ENCODE peak calls at places on chromosomes 12 and 14, in six cellular contexts. J, I, G, A, N and X are unnamed samples. For H3K4me1 and H3K9me3, the result is how much of the 10 kb centered on the place peaks cover.

GRCh38 chr12:108729612-108730336 is 1.5 kb downstream of the CORO1C start:
- DNase-seq in I (no peak), N (no peak), J (peak), A (peak), G (no peak), X (peak)

GRCh38 chr14:102928412-102929348 is 6.2 kb downstream of the AMN start:
- DNase-seq in A (peak), N (peak), I (peak), G (peak), J (peak), X (no peak)

GRCh38 chr12:88493651-88494050 is 86.6 kb downstream of the KITLG start:
- DNase-seq in N (no peak), J (no peak), A (no peak), G (no peak), I (no peak), X (no peak)

GRCh38 chr14:99273724-99274345 is 1.8 kb upstream of the BCL11B start:
- DNase-seq in I (no peak), N (no peak), G (no peak), J (no peak), A (no peak), X (no peak)

GRCh38 chr12:45244561-45245348 is 28.9 kb downstream of the ANO6 start:
- DNase-seq in J (no peak), N (no peak), A (no peak), G (no peak), I (no peak), X (no peak)

GRCh38 chr12:94545937-94546771 is 86.5 kb upstream of the CEP83 start:
- DNase-seq in I (no peak), J (peak), G (peak), A (peak), N (peak), X (peak)

GRCh38 chr12:15013634-15014169 is 40.9 kb downstream of the PDE6H start:
- DNase-seq in J (no peak), N (no peak), I (no peak), G (no peak), A (no peak), X (no peak)

GRCh38 chr14:95273041-95273978 is 46.4 kb downstream of the CLMN start:
- DNase-seq in G (no peak), J (peak), A (no peak), N (no peak), I (no peak), X (no peak)

GRCh38 chr12:30994274-30994673 is 67.7 kb downstream of the TSPAN11 start:
- DNase-seq in J (no peak), I (no peak), G (no peak), N (no peak), A (no peak), X (no peak)

GRCh38 chr14:44942436-44942835 is 19.3 kb downstream of the KLHL28 start:
- DNase-seq in G (no peak), N (no peak), A (no peak), J (no peak), I (no peak), X (no peak)

GRCh38 chr14:63633801-63634200 is 7.9 kb downstream of the WDR89 start:
- DNase-seq in N (no peak), G (no peak), J (no peak), A (no peak), I (no peak), X (no peak)

GRCh38 chr12:27785882-27786570 is 6.0 kb upstream of the MANSC4 start:
- DNase-seq in J (peak), I (no peak), A (no peak), N (no peak), G (no peak), X (no peak)

GRCh38 chr12:24554612-24555300 is 394.1 kb downstream of the BCAT1 start:
- DNase-seq in J (no peak), N (no peak), A (no peak), I (no peak), G (peak), X (no peak)

GRCh38 chr12:41663487-41664258 is 475.6 kb downstream of the PDZRN4 start:
- DNase-seq in A (peak), G (no peak), J (no peak), I (no peak), N (no peak), X (no peak)

GRCh38 chr14:22836301-22837058 is at the start of gene MMP14:
- DNase-seq in N (peak), A (no peak), I (peak), G (peak), J (no peak), X (peak)

GRCh38 chr14:81565441-81566290 is 32.0 kb upstream of the SEL1L start:
- DNase-seq in G (no peak), A (peak), I (no peak), J (no peak), N (peak), X (no peak)

GRCh38 chr12:101018540-101018939 is 191.5 kb downstream of the SLC5A8 start:
- DNase-seq in I (no peak), N (no peak), J (peak), G (no peak), A (no peak), X (peak)

GRCh38 chr12:114241973-114242434 is 163.9 kb downstream of the TBX5 start:
- DNase-seq in A (no peak), J (no peak), N (peak), G (no peak), I (no peak), X (no peak)

GRCh38 chr12:4143909-4144308 is 129.7 kb upstream of the CCND2 start:
- DNase-seq in I (no peak), A (no peak), J (no peak), N (no peak), G (no peak), X (no peak)
- H3K4me1 ChIP-seq in I (under half), A (under half), J (under half), N (under half), G (under half), X (under half)

GRCh38 chr14:104443391-104444158 is 136.0 kb upstream of the C14orf180 start:
- DNase-seq in G (peak), N (no peak), A (no peak), J (no peak), I (peak), X (no peak)
- H3K9me3 ChIP-seq in G (under half), N (under half), A (under half), J (under half), I (under half), X (under half)

DNA sequence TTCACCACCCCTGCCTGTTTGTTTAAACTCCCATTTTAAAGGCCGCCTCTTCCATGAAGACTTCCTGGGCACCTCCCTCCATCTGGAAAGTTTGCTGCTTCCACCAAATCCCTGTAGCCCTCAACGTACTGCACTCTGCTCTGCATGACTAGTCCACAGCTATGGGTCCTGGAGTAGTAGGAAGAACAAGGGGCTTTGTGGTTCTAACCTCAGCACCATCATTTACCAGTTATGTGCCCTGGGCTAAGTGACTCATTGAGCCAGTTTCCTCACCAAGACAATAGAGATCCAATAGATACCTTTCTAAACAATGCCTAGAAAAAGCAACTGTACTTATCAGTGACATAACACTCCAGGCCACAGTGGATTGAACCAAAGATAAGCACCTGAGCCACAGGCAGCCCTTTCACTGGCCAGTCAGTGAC is 8.5 kb upstream of the LTBP2 start:
- DNase-seq in J (peak), A (no peak), G (no peak), I (no peak), N (no peak), X (peak)
- H3K4me1 ChIP-seq in J (half or more), A (under half), G (under half), I (under half), N (under half), X (half or more)

GRCh38 chr12:52946334-52946733 is 2.6 kb upstream of the KRT18 start:
- DNase-seq in G (no peak), N (no peak), J (no peak), A (no peak), I (no peak), X (no peak)
- H3K9me3 ChIP-seq in G (under half), N (under half), J (under half), A (under half), I (under half), X (under half)

DNA sequence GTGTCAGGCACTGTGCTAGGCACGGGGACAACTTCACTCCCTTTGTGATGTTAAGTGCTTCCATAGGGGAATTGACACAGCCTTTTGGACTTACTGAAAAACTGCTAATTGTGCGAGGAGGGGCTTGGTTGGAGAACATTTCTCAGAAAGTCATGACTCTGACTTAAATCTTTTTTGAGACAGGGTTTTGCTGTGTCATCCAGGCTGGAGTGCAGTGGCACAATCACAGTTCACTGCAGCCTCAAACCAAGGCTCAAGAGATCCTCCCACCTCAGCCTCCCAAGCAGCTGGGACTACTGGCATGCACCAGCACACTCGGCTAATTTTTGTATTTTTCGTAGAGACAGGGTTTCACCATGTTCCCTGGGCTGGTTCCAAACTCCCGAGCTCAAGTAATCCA is 10.2 kb upstream of the LTBP2 start:
- DNase-seq in A (no peak), G (no peak), N (no peak), I (no peak), J (no peak), X (no peak)
- H3K4me1 ChIP-seq in A (under half), G (under half), N (under half), I (under half), J (half or more), X (under half)

DNA sequence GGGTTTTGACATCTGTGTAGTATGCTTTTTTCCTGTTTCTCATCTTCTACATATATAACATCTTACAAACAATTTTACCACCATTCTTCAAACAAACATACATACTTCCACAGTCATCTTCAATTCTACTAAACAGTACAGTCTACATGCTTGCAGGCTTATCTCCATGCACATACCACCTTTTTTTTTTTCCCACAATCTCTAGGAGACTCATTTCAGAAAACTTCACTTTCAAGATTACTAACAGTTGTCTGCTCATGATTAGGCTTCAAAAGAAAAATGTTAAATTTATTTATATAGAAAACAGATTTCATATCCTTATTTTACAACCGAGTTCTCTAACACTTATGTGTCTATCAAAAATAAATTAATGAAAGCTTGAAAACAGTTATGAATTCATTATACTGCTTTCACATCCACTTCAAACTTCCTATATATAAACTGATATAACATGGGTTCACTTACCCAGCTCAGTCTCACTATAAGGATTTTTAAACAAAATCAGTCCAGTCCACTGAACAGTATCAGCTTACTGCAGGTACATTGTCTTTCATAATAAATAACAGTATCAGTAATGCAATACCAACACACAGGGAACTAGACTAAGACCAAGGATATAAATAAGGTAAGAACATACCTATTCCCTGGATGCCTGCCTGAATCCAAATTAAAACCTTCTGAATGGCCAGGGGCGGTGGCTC is 42.5 kb downstream of the LRP6 start:
- DNase-seq in N (no peak), I (no peak), A (no peak), G (no peak), J (no peak), X (no peak)
- H3K9me3 ChIP-seq in N (under half), I (under half), A (under half), G (under half), J (under half), X (under half)

DNA sequence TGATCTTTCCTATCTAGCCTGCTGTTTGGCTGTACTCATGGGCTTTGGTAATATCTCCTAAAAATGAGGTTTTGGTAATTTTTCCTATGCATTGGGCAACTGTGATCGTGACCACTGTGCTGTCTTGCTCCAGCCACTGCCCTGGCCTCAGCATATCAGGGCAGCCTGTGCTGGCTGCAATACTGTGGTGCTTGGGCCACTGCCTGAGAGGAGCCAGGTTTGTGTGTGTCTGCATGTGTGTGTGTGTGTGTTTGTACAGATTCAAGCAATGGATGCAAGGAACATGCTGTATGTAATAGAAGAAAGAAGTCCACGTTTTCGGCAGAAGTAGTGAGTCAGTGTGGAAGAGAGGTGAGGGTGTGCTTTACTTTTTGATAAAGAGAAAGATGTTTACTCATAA is 13.0 kb downstream of the ERG28 start:
- DNase-seq in A (no peak), G (peak), I (no peak), J (no peak), N (no peak), X (no peak)
- H3K4me1 ChIP-seq in A (under half), G (under half), I (under half), J (under half), N (under half), X (under half)

GRCh38 chr12:132948146-132949066 is 7.7 kb downstream of the ZNF605 start:
- DNase-seq in G (no peak), J (no peak), N (no peak), A (no peak), I (no peak), X (peak)
- H3K9me3 ChIP-seq in G (under half), J (under half), N (under half), A (half or more), I (half or more), X (half or more)

GRCh38 chr12:6226701-6227096 is 26.5 kb downstream of the CD9 start:
- DNase-seq in J (no peak), G (no peak), N (no peak), A (no peak), I (no peak), X (no peak)

GRCh38 chr12:6230321-6231110 is 30.3 kb downstream of the CD9 start:
- DNase-seq in I (no peak), J (no peak), N (peak), A (no peak), G (peak), X (peak)

GRCh38 chr12:6229823-6230222 is 29.6 kb downstream of the CD9 start:
- DNase-seq in I (peak), G (peak), J (peak), A (no peak), N (peak), X (peak)

GRCh38 chr12:6229224-6229748 is 29.1 kb downstream of the CD9 start:
- DNase-seq in A (no peak), J (peak), N (no peak), I (no peak), G (peak), X (no peak)

GRCh38 chr12:6228535-6229223 is 28.5 kb downstream of the CD9 start:
- DNase-seq in J (no peak), N (no peak), G (no peak), A (no peak), I (no peak), X (no peak)
- H3K4me1 ChIP-seq in J (half or more), N (under half), G (half or more), A (under half), I (under half), X (half or more)